ENCODE peak calls at places on chromosome 19, in four cellular contexts. E is heart right ventricle, W is esophagus squamous epithelium, G is OCI-LY7. Z is an unnamed sample.

GRCh38 chr19:29495091-29495490 is 30.7 kb upstream of the VSTM2B start:
- DNase-seq in E (no peak), G (no peak), W (no peak), Z (no peak)

GRCh38 chr19:4636151-4636717 is 3.1 kb upstream of the TNFAIP8L1 start:
- DNase-seq in E (peak), G (peak), W (no peak), Z (peak)

GRCh38 chr19:16268676-16269319 is 55.8 kb upstream of the KLF2 start:
- DNase-seq in E (no peak), G (no peak), W (no peak), Z (no peak)

GRCh38 chr19:41529484-41530183 is 46.3 kb upstream of the CEACAM21 start:
- DNase-seq in W (no peak), E (no peak), G (peak), Z (no peak)

GRCh38 chr19:15195381-15195964 is 5.3 kb downstream of the NOTCH3 start:
- DNase-seq in E (peak), W (no peak), G (no peak), Z (peak)

GRCh38 chr19:1435378-1435989 is 2.7 kb upstream of the RPS15 start:
- DNase-seq in W (no peak), G (no peak), E (no peak), Z (no peak)

GRCh38 chr19:49297403-49297802 is 27.6 kb downstream of the SLC6A16 start:
- DNase-seq in E (no peak), W (no peak), G (no peak), Z (no peak)

GRCh38 chr19:41299046-41299754 is 10.8 kb upstream of the CCDC97 start:
- DNase-seq in W (no peak), G (no peak), E (no peak), Z (no peak)

GRCh38 chr19:8004723-8005513 is 523 bp downstream of the ELAVL1 start:
- DNase-seq in G (peak), E (no peak), W (no peak), Z (no peak)

GRCh38 chr19:50490411-50490811 is 13.8 kb upstream of the GARIN5A start:
- DNase-seq in W (no peak), G (no peak), E (no peak), Z (no peak)

GRCh38 chr19:41616785-41617621 is 9.9 kb downstream of the CEACAM4 start:
- DNase-seq in E (no peak), G (peak), W (no peak), Z (no peak)

GRCh38 chr19:45357445-45357783 is 13.0 kb downstream of the ERCC2 start:
- DNase-seq in G (no peak), E (no peak), W (no peak), Z (no peak)

GRCh38 chr19:50695251-50696064 is 24.1 kb downstream of the SHANK1 start:
- DNase-seq in W (no peak), G (no peak), E (no peak), Z (peak)

GRCh38 chr19:29576043-29576442 is 30.0 kb upstream of the POP4 start:
- DNase-seq in W (no peak), G (no peak), E (no peak), Z (no peak)

GRCh38 chr19:21328402-21328801 is 808 bp downstream of the ZNF708 start:
- DNase-seq in W (no peak), G (peak), E (no peak), Z (no peak)

GRCh38 chr19:49554701-49555181 is 25.6 kb downstream of the NOSIP start:
- DNase-seq in E (peak), W (no peak), G (no peak), Z (no peak)

GRCh38 chr19:4014541-4015491 is 7.3 kb downstream of the PIAS4 start:
- DNase-seq in W (no peak), E (peak), G (peak), Z (peak)

GRCh38 chr19:55640577-55641375 is at the start of gene ZNF580:
- DNase-seq in W (no peak), G (peak), E (peak), Z (peak)

GRCh38 chr19:42942187-42942789 is 5.3 kb upstream of the PSG7 start:
- DNase-seq in G (peak), W (no peak), E (no peak), Z (no peak)

GRCh38 chr19:7981661-7982060 is 23.8 kb downstream of the ELAVL1 start:
- DNase-seq in W (no peak), G (no peak), E (no peak), Z (no peak)

GRCh38 chr19:7923295-7924191 is 2.4 kb downstream of the CTXN1 start:
- DNase-seq in G (no peak), E (no peak), W (no peak), Z (no peak)

GRCh38 chr19:51901860-51902259 is 3.0 kb downstream of the ZNF649 start:
- DNase-seq in W (no peak), E (no peak), G (no peak), Z (no peak)

GRCh38 chr19:51904331-51905165 is at the start of gene ZNF649:
- DNase-seq in G (peak), E (peak), W (peak), Z (peak)

DNA sequence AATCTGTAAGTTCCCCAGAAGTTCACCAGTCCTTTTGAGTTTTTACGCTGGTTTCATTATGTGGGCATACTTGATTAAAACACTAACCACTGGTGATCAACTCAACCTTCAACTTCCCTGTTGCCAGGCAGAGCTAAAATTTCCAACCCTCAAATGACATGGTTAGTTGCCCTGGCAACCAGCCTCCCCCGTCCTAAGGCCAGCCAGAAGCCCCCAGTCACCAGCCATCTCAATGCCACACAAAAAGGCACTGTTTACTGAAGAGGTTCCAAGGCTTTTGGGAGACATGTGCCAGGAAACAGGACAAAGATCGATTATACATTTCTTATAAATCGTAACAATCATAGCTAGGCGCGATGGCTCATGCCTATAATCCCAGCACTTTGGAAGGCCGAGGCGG is 1.6 kb downstream of the ZNF649 start:
- DNase-seq in G (no peak), E (no peak), W (no peak), Z (no peak)
- H3K4me3 ChIP-seq in G (no peak), E (no peak), W (peak), Z (no peak)

GRCh38 chr19:36488816-36489138 is 584 bp downstream of the ZNF566 start:
- DNase-seq in W (no peak), E (no peak), G (peak), Z (peak)
- TF ChIP-seq CTCF in W (no peak), E (no peak), G (peak), Z (peak)

GRCh38 chr19:23665651-23666410 is 21.2 kb downstream of the ZNF675 start:
- DNase-seq in W (no peak), G (no peak), E (no peak), Z (no peak)
- H3K4me3 ChIP-seq in W (no peak), G (no peak), E (no peak), Z (no peak)

GRCh38 chr19:23436944-23437343 is 41.7 kb upstream of the ZNF91 start:
- DNase-seq in E (no peak), W (no peak), G (peak), Z (peak)
- TF ChIP-seq CTCF in E (no peak), W (no peak), G (peak), Z (peak)

GRCh38 chr19:31825134-31826094 is 476.2 kb upstream of the TSHZ3 start:
- DNase-seq in E (no peak), G (no peak), W (no peak), Z (no peak)
- H3K4me3 ChIP-seq in E (no peak), G (no peak), W (no peak), Z (no peak)

DNA sequence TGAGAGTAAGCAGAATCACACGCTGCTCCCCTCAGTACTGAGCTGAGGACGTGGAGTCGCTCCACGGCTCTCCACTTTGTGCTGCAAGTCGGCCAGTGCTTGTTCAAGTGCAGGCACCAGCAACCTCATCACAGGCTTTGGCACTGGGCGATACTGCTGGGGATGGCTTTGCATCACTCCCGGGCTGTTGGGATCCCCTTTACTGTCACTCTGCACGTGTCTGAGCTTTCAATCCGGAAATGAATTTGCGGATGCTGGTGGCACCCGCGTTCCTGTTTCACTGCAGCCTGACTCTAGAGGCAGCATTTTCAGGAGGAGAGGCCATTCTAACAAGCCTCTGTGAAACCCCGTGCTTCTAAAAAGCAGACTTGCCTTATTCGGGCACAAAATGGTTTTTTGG is 19.1 kb downstream of the SMARCA4 start:
- DNase-seq in E (no peak), W (no peak), G (peak), Z (no peak)
- TF ChIP-seq CTCF in E (no peak), W (no peak), G (peak), Z (no peak)

Z was measured in BE2C.